ENCODE peak calls at places on chromosome 17, in nine cellular contexts. L, U, S, D, J, X, I, T and G are unnamed samples.
A peak's percentile ranks its signal among the peaks of the same experiment; 100 is the strongest.

GRCh38 chr17:10799407-10799806 is 4.5 kb downstream of the TMEM238L start:
- DNase-seq in L (no peak), J (no peak), U (no peak), I (no peak), D (no peak), S (peak; percentile 48), X (no peak), T (no peak), G (no peak)

GRCh38 chr17:45889579-45889978 is 4.8 kb upstream of the MAPT start:
- DNase-seq in J (no peak), U (peak; percentile 38), D (no peak), T (no peak), X (no peak), S (no peak), L (no peak), I (no peak), G (no peak)

GRCh38 chr17:1398028-1398427 is 2.0 kb downstream of the YWHAE start:
- DNase-seq in I (no peak), X (no peak), D (no peak), U (no peak), T (no peak), J (no peak), S (no peak), L (peak; percentile 23), G (no peak)

GRCh38 chr17:78748048-78748729 is 33.9 kb downstream of the CYTH1 start:
- DNase-seq in L (no peak), U (no peak), X (no peak), T (peak; percentile 50), I (no peak), D (peak; percentile 72), S (no peak), J (peak; percentile 45), G (no peak)

GRCh38 chr17:64682261-64683181 is 20.4 kb upstream of the SMURF2 start:
- DNase-seq in J (no peak), I (no peak), U (no peak), D (no peak), X (no peak), T (no peak), L (peak; percentile 55), S (no peak), G (no peak)

GRCh38 chr17:46811978-46812583 is 6.4 kb downstream of the WNT3 start:
- DNase-seq in D (no peak), X (no peak), J (no peak), L (no peak), U (peak; percentile 65), T (no peak), I (no peak), S (no peak), G (no peak)

GRCh38 chr17:64426584-64426983 is 22.3 kb upstream of the MILR1 start:
- DNase-seq in U (no peak), S (no peak), J (no peak), I (no peak), D (no peak), X (no peak), T (no peak), L (no peak), G (no peak)

GRCh38 chr17:50533720-50534148 is 1.2 kb downstream of the EPN3 start:
- DNase-seq in L (peak; percentile 53), S (no peak), X (no peak), T (peak; percentile 84), J (no peak), U (no peak), I (peak; percentile 71), D (no peak), G (no peak)

GRCh38 chr17:45828171-45829133 is 16.2 kb upstream of the SPPL2C start:
- DNase-seq in U (no peak), D (no peak), L (no peak), S (no peak), J (no peak), X (no peak), T (no peak), I (no peak), G (no peak)

GRCh38 chr17:700504-701094 is 14.0 kb downstream of the VPS53 start:
- DNase-seq in I (no peak), J (peak; percentile 58), U (peak; percentile 22), L (peak; percentile 64), S (no peak), X (no peak), T (no peak), D (no peak), G (peak; percentile 48)

GRCh38 chr17:80372456-80372855 is 42.5 kb upstream of the ENDOV start:
- DNase-seq in J (no peak), I (no peak), X (peak; percentile 10), L (no peak), S (no peak), D (no peak), T (no peak), U (no peak), G (no peak)

GRCh38 chr17:30429155-30429554 is 48.1 kb upstream of the GOSR1 start:
- DNase-seq in S (no peak), L (no peak), X (no peak), D (no peak), T (no peak), J (no peak), I (no peak), U (no peak), G (no peak)

DNA sequence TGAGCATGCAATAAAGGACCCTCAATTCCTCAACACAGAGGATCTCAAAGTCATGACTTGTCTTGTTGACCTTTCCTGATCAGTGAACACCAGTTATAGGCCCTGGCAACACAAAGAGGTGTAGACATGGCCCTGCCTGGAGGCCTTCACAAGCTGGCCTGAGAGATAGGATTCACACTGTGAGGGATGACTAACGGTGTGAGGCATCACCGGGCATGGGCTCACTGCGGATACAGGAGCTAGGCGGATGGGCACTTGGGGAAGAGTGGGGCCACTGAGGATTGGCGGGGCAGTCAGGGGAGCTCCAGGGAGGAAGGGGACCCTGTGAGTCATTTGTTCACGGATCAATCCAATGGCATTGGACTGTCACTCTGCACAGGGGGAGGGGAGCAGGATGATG is 117.4 kb downstream of the SDK2 start:
- DNase-seq in U (no peak), J (no peak), X (no peak), L (no peak), S (no peak), D (no peak), T (no peak), I (no peak), G (no peak)
- H3K36me3 ChIP-seq in U (no peaks in the 10 kb centered on the region), J (no peaks in the 10 kb centered on the region), X (no peaks in the 10 kb centered on the region), L (no peaks in the 10 kb centered on the region), S (no peaks in the 10 kb centered on the region), D (no peaks in the 10 kb centered on the region), T (no peaks in the 10 kb centered on the region), I (no peaks in the 10 kb centered on the region), G (no peaks in the 10 kb centered on the region)

GRCh38 chr17:59845595-59846390 is 47.0 kb downstream of the TUBD1 start:
- DNase-seq in U (peak; percentile 72), X (no peak), T (peak; percentile 63), D (no peak), L (peak; percentile 93), J (no peak), I (peak; percentile 73), S (peak; percentile 73), G (peak; percentile 82)
- H3K4me3 ChIP-seq in U (no peak overlapping the region), X (no peak overlapping the region), T (no peak overlapping the region), D (no peak overlapping the region), L (no peak overlapping the region), J (no peak overlapping the region), I (no peak overlapping the region), S (peak overlapping the region; percentile 52), G (no peak overlapping the region)

GRCh38 chr17:38720941-38721340 is 9.2 kb upstream of the CISD3 start:
- DNase-seq in J (no peak), S (no peak), T (no peak), X (no peak), D (no peak), L (no peak), U (no peak), I (no peak), G (no peak)
- H3K27me3 ChIP-seq in J (no peaks in the 10 kb centered on the region), S (no peaks in the 10 kb centered on the region), T (no peaks in the 10 kb centered on the region), X (no peaks in the 10 kb centered on the region), D (no peaks in the 10 kb centered on the region), L (no peaks in the 10 kb centered on the region), U (no peaks in the 10 kb centered on the region), I (no peaks in the 10 kb centered on the region), G (no peaks in the 10 kb centered on the region)

GRCh38 chr17:2691069-2691871 is 20.3 kb downstream of the CLUH start:
- DNase-seq in L (no peak), T (peak; percentile 12), U (no peak), S (peak; percentile 15), J (no peak), X (peak; percentile 40), I (no peak), D (peak; percentile 15), G (no peak)
- H3K36me3 ChIP-seq in L (peaks cover 15% of the 10 kb centered on the region), T (peaks cover 23% of the 10 kb centered on the region), U (no peaks in the 10 kb centered on the region), S (peaks cover 3% of the 10 kb centered on the region), J (peaks cover 5% of the 10 kb centered on the region), X (no peaks in the 10 kb centered on the region), I (peaks cover 15% of the 10 kb centered on the region), D (peaks cover 67% of the 10 kb centered on the region), G (peaks cover 70% of the 10 kb centered on the region)

GRCh38 chr17:77235370-77236080 is 94.8 kb downstream of the SEC14L1 start:
- DNase-seq in I (no peak), J (no peak), X (peak; percentile 88), D (no peak), L (peak; percentile 94), U (no peak), S (no peak), T (no peak), G (no peak)
- H3K4me3 ChIP-seq in I (no peak overlapping the region), J (no peak overlapping the region), X (peak overlapping the region; percentile 40), D (no peak overlapping the region), L (peak overlapping the region; percentile 46), U (no peak overlapping the region), S (peak overlapping the region; percentile 54), T (no peak overlapping the region), G (no peak overlapping the region)

GRCh38 chr17:77096570-77097214 is 44.1 kb upstream of the SEC14L1 start:
- DNase-seq in T (peak; percentile 47), D (no peak), U (no peak), I (no peak), J (peak; percentile 29), X (no peak), S (no peak), L (peak; percentile 74), G (peak; percentile 24)

GRCh38 chr17:77100009-77100408 is 40.8 kb upstream of the SEC14L1 start:
- DNase-seq in I (peak; percentile 78), J (no peak), L (no peak), X (peak; percentile 94), U (no peak), S (no peak), D (peak; percentile 29), T (no peak), G (no peak)

GRCh38 chr17:77095461-77095860 is 45.3 kb upstream of the SEC14L1 start:
- DNase-seq in D (no peak), L (no peak), T (no peak), J (no peak), X (no peak), U (no peak), I (no peak), S (no peak), G (no peak)

GRCh38 chr17:77098884-77099545 is 41.8 kb upstream of the SEC14L1 start:
- DNase-seq in T (peak; percentile 57), U (no peak), L (peak; percentile 83), S (peak; percentile 60), X (no peak), D (no peak), I (no peak), J (peak; percentile 39), G (no peak)

DNA sequence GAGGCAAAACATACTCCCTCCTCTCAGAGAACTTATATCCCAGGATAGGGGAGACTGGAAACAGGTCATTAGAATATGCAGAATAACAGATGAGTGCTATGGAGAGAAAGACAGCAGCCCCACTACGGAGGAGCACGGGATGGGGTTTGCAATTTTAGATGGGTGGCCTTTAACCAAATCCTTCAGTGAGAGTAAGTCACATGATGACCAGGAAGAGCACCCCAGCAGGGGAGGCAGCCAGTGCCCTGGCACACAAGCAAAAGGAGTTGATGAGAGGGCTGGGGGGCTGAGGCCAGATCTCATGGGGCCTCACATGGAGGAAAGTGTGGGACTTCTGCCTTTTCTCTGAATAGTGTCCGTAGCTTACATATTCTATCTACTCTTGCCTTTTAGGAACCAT is 43.0 kb upstream of the SEC14L1 start:
- DNase-seq in D (no peak), I (no peak), T (no peak), X (no peak), J (no peak), S (no peak), U (no peak), L (no peak), G (no peak)
- H3K27me3 ChIP-seq in D (no peaks in the 10 kb centered on the region), I (no peaks in the 10 kb centered on the region), T (no peaks in the 10 kb centered on the region), X (no peaks in the 10 kb centered on the region), J (no peaks in the 10 kb centered on the region), S (no peaks in the 10 kb centered on the region), U (no peaks in the 10 kb centered on the region), L (no peaks in the 10 kb centered on the region), G (no peaks in the 10 kb centered on the region)